ENCODE peak calls at places on chromosome 7, in six cellular contexts. One of them, this sample, is unnamed.

GRCh38 chr7:122269241-122269640 is 35.3 kb downstream of the FEZF1 start:
- DNase-seq in K562: no peak
- DNase-seq in NB4: no peak
- DNase-seq in adrenal gland: no peak
- DNase-seq in colonic mucosa: no peak
- DNase-seq in AG10803: no peak
- DNase-seq in this sample: no peak

GRCh38 chr7:101878938-101879337 is 61.5 kb downstream of the CUX1 start:
- DNase-seq in adrenal gland: no peak
- DNase-seq in K562: no peak
- DNase-seq in colonic mucosa: no peak
- DNase-seq in NB4: no peak
- DNase-seq in AG10803: no peak
- DNase-seq in this sample: no peak

GRCh38 chr7:22823142-22823497 is 471 bp upstream of the TOMM7 start:
- DNase-seq in K562: no peak
- DNase-seq in AG10803: no peak
- DNase-seq in colonic mucosa: no peak
- DNase-seq in NB4: no peak
- DNase-seq in adrenal gland: no peak
- DNase-seq in this sample: no peak

GRCh38 chr7:27921081-27921836 is 181.3 kb downstream of the TAX1BP1 start:
- DNase-seq in colonic mucosa: peak
- DNase-seq in adrenal gland: peak
- DNase-seq in K562: peak
- DNase-seq in AG10803: peak
- DNase-seq in NB4: peak
- DNase-seq in this sample: peak

GRCh38 chr7:141864765-141865447 is 23.6 kb upstream of the PRSS37 start:
- DNase-seq in K562: no peak
- DNase-seq in colonic mucosa: no peak
- DNase-seq in adrenal gland: no peak
- DNase-seq in AG10803: no peak
- DNase-seq in NB4: peak
- DNase-seq in this sample: no peak

GRCh38 chr7:158299607-158300006 is 288.0 kb downstream of the PTPRN2 start:
- DNase-seq in K562: no peak
- DNase-seq in adrenal gland: no peak
- DNase-seq in colonic mucosa: no peak
- DNase-seq in NB4: no peak
- DNase-seq in AG10803: no peak
- DNase-seq in this sample: no peak

GRCh38 chr7:116426428-116427156 is 72.9 kb upstream of the CAV2 start:
- DNase-seq in colonic mucosa: peak
- DNase-seq in NB4: no peak
- DNase-seq in K562: no peak
- DNase-seq in adrenal gland: peak
- DNase-seq in AG10803: peak
- DNase-seq in this sample: no peak

GRCh38 chr7:157366722-157367121 is 29.9 kb downstream of the DNAJB6 start:
- DNase-seq in K562: no peak
- DNase-seq in colonic mucosa: no peak
- DNase-seq in NB4: no peak
- DNase-seq in adrenal gland: no peak
- DNase-seq in AG10803: no peak
- DNase-seq in this sample: no peak

GRCh38 chr7:30238721-30239441 is 45.5 kb upstream of the ZNRF2 start:
- DNase-seq in AG10803: peak
- DNase-seq in K562: no peak
- DNase-seq in adrenal gland: peak
- DNase-seq in colonic mucosa: peak
- DNase-seq in NB4: no peak
- DNase-seq in this sample: peak

GRCh38 chr7:70937424-70937823 is 194.5 kb upstream of the GALNT17 start:
- DNase-seq in NB4: no peak
- DNase-seq in colonic mucosa: no peak
- DNase-seq in K562: no peak
- DNase-seq in adrenal gland: no peak
- DNase-seq in AG10803: no peak
- DNase-seq in this sample: no peak

GRCh38 chr7:28587211-28587610 is 174.9 kb downstream of the CREB5 start:
- DNase-seq in K562: no peak
- DNase-seq in NB4: no peak
- DNase-seq in adrenal gland: no peak
- DNase-seq in colonic mucosa: no peak
- DNase-seq in AG10803: no peak
- DNase-seq in this sample: no peak

GRCh38 chr7:17340655-17341054 is 42.2 kb downstream of the AHR start:
- DNase-seq in colonic mucosa: no peak
- DNase-seq in K562: no peak
- DNase-seq in adrenal gland: no peak
- DNase-seq in NB4: no peak
- DNase-seq in AG10803: no peak
- DNase-seq in this sample: no peak

GRCh38 chr7:120725376-120726039 is 132.4 kb downstream of the TSPAN12 start:
- DNase-seq in AG10803: peak
- DNase-seq in NB4: peak
- DNase-seq in colonic mucosa: no peak
- DNase-seq in adrenal gland: no peak
- DNase-seq in K562: peak
- DNase-seq in this sample: peak

GRCh38 chr7:107258737-107259136 is 89.9 kb downstream of the HBP1 start:
- DNase-seq in colonic mucosa: no peak
- DNase-seq in adrenal gland: no peak
- DNase-seq in AG10803: no peak
- DNase-seq in NB4: no peak
- DNase-seq in K562: no peak
- DNase-seq in this sample: no peak

GRCh38 chr7:102967798-102968197 is 55.0 kb downstream of the LRRC17 start:
- DNase-seq in NB4: no peak
- DNase-seq in K562: no peak
- DNase-seq in colonic mucosa: no peak
- DNase-seq in AG10803: peak
- DNase-seq in adrenal gland: no peak
- DNase-seq in this sample: no peak

GRCh38 chr7:5477723-5478531 is 54.3 kb upstream of the TNRC18 start:
- DNase-seq in colonic mucosa: no peak
- DNase-seq in K562: no peak
- DNase-seq in NB4: peak
- DNase-seq in adrenal gland: no peak
- DNase-seq in AG10803: no peak
- DNase-seq in this sample: no peak

GRCh38 chr7:147571436-147572180 is 1019.0 kb upstream of the C7orf33 start:
- DNase-seq in AG10803: no peak
- DNase-seq in NB4: no peak
- DNase-seq in K562: no peak
- DNase-seq in adrenal gland: no peak
- DNase-seq in colonic mucosa: no peak
- DNase-seq in this sample: no peak

GRCh38 chr7:83532229-83532628 is 116.7 kb downstream of the SEMA3E start:
- DNase-seq in K562: no peak
- DNase-seq in AG10803: no peak
- DNase-seq in NB4: no peak
- DNase-seq in colonic mucosa: no peak
- DNase-seq in adrenal gland: no peak
- DNase-seq in this sample: no peak

GRCh38 chr7:83655951-83656556 is 7.1 kb upstream of the SEMA3E start:
- DNase-seq in AG10803: peak
- DNase-seq in K562: peak
- DNase-seq in adrenal gland: peak
- DNase-seq in NB4: peak
- DNase-seq in colonic mucosa: peak
- DNase-seq in this sample: peak

GRCh38 chr7:87027900-87028299 is 31.6 kb downstream of the ELAPOR2 start:
- DNase-seq in colonic mucosa: no peak
- DNase-seq in K562: no peak
- DNase-seq in adrenal gland: no peak
- DNase-seq in AG10803: no peak
- DNase-seq in NB4: no peak
- DNase-seq in this sample: peak

GRCh38 chr7:95598511-95598910 is 2.2 kb upstream of the PDK4 start:
- DNase-seq in NB4: no peak
- DNase-seq in colonic mucosa: no peak
- DNase-seq in K562: no peak
- DNase-seq in adrenal gland: no peak
- DNase-seq in AG10803: peak
- DNase-seq in this sample: no peak

GRCh38 chr7:95593343-95593742 is 3.0 kb downstream of the PDK4 start:
- DNase-seq in AG10803: no peak
- DNase-seq in adrenal gland: no peak
- DNase-seq in NB4: no peak
- DNase-seq in K562: no peak
- DNase-seq in colonic mucosa: no peak
- DNase-seq in this sample: no peak

GRCh38 chr7:95596183-95597135 is at the start of gene PDK4:
- DNase-seq in AG10803: peak
- DNase-seq in K562: no peak
- DNase-seq in adrenal gland: peak
- DNase-seq in colonic mucosa: peak
- DNase-seq in NB4: no peak
- DNase-seq in this sample: no peak

GRCh38 chr7:95594185-95594584 is 2.1 kb downstream of the PDK4 start:
- DNase-seq in AG10803: no peak
- DNase-seq in K562: no peak
- DNase-seq in NB4: no peak
- DNase-seq in colonic mucosa: no peak
- DNase-seq in adrenal gland: no peak
- DNase-seq in this sample: no peak

GRCh38 chr7:95595825-95596182 is 512 bp downstream of the PDK4 start:
- DNase-seq in NB4: no peak
- DNase-seq in colonic mucosa: peak
- DNase-seq in K562: no peak
- DNase-seq in adrenal gland: no peak
- DNase-seq in AG10803: no peak
- DNase-seq in this sample: no peak
- H3K4me3 ChIP-seq in NB4: no peak
- H3K4me3 ChIP-seq in colonic mucosa: peak
- H3K4me3 ChIP-seq in K562: peak
- H3K4me3 ChIP-seq in adrenal gland: peak
- H3K4me3 ChIP-seq in AG10803: peak
- H3K4me3 ChIP-seq in this sample: no peak

GRCh38 chr7:155656891-155657290 is 12.4 kb downstream of the RBM33 start:
- DNase-seq in AG10803: no peak
- DNase-seq in NB4: no peak
- DNase-seq in colonic mucosa: no peak
- DNase-seq in adrenal gland: no peak
- DNase-seq in K562: no peak
- DNase-seq in this sample: no peak

GRCh38 chr7:155660758-155661093 is 16.3 kb downstream of the RBM33 start:
- DNase-seq in K562: no peak
- DNase-seq in colonic mucosa: no peak
- DNase-seq in NB4: no peak
- DNase-seq in adrenal gland: no peak
- DNase-seq in AG10803: no peak
- DNase-seq in this sample: peak

GRCh38 chr7:155662343-155663043 is 18.0 kb downstream of the RBM33 start:
- DNase-seq in adrenal gland: no peak
- DNase-seq in AG10803: no peak
- DNase-seq in NB4: no peak
- DNase-seq in K562: no peak
- DNase-seq in colonic mucosa: no peak
- DNase-seq in this sample: no peak

GRCh38 chr7:155663942-155664341 is 19.5 kb downstream of the RBM33 start:
- DNase-seq in colonic mucosa: no peak
- DNase-seq in K562: no peak
- DNase-seq in adrenal gland: no peak
- DNase-seq in NB4: no peak
- DNase-seq in AG10803: no peak
- DNase-seq in this sample: no peak

DNA sequence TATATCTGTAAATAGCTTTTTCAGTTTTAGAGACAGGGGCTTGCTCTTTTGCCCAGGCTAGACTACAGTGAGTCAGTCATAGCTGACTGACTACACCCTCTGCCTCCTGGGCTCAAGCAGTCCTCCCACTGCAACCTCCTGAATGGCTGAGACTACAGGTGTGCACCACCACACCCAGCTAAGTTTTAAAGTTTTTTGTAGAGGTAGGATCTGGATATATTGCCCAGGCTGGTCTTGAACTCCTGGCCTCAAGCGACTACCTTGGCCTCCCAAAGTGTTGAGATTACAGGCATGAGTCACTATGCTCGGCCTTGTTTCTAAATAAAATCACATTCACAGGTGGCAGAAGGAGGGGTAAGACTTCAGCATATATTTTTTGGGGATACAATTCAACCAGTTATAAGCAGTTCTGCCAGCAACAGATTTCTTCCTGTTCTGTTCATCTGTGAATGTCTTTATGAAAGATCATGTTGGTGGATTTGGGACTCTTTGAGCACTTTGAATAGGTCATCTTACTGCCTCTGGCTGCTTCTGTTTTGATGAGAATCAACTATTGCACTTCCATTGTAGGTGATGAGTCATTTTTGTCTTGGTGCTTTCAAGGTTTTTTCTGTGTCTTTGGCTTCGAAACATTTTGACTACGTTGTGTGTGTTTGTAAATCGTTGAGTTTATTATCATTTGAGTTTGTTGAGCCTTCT is 15.7 kb downstream of the RBM33 start:
- DNase-seq in NB4: peak
- DNase-seq in AG10803: no peak
- DNase-seq in colonic mucosa: no peak
- DNase-seq in adrenal gland: no peak
- DNase-seq in K562: no peak
- DNase-seq in this sample: peak
- H3K4me3 ChIP-seq in NB4: no peak
- H3K4me3 ChIP-seq in AG10803: no peak
- H3K4me3 ChIP-seq in colonic mucosa: no peak
- H3K4me3 ChIP-seq in adrenal gland: no peak
- H3K4me3 ChIP-seq in K562: no peak
- H3K4me3 ChIP-seq in this sample: peak

GRCh38 chr7:1402791-1403755 is 56.2 kb downstream of the MICALL2 start:
- DNase-seq in K562: no peak
- DNase-seq in colonic mucosa: no peak
- DNase-seq in NB4: no peak
- DNase-seq in adrenal gland: no peak
- DNase-seq in AG10803: no peak
- DNase-seq in this sample: no peak
- H3K4me3 ChIP-seq in K562: no peak
- H3K4me3 ChIP-seq in colonic mucosa: no peak
- H3K4me3 ChIP-seq in NB4: no peak
- H3K4me3 ChIP-seq in adrenal gland: no peak
- H3K4me3 ChIP-seq in AG10803: no peak
- H3K4me3 ChIP-seq in this sample: no peak

DNA sequence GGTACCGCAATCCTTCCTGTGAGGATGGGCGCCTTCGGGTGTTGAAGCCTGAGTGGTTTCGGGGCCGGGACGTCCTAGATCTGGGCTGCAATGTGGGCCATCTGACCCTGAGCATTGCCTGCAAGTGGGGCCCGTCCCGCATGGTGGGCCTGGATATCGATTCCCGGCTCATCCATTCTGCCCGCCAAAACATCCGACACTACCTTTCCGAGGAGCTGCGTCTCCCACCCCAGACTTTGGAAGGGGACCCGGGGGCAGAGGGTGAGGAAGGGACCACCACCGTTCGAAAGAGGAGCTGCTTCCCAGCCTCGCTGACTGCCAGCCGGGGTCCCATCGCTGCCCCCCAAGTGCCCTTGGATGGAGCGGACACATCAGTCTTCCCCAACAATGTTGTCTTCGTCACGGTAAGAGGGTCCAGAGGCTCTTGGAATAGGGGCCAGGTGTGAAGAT is 1.7 kb downstream of the MEPCE start:
- DNase-seq in K562: no peak
- DNase-seq in NB4: no peak
- DNase-seq in AG10803: no peak
- DNase-seq in adrenal gland: peak
- DNase-seq in colonic mucosa: no peak
- DNase-seq in this sample: no peak
- H3K4me3 ChIP-seq in K562: peak
- H3K4me3 ChIP-seq in NB4: peak
- H3K4me3 ChIP-seq in AG10803: peak
- H3K4me3 ChIP-seq in adrenal gland: no peak
- H3K4me3 ChIP-seq in colonic mucosa: no peak
- H3K4me3 ChIP-seq in this sample: peak

This sample was measured in GM12865.